ENCODE peak calls at places on chromosomes 13 and 19, in seven cellular contexts. V is nephron progenitor cell, H is heart right ventricle, P is lower leg skin, N is fibroblast of pulmonary artery, E is stromal cell of bone marrow, D is T-helper 2 cell. Q is an unnamed sample.
A peak's percentile ranks its signal among the peaks of the same experiment; 100 is the strongest.

GRCh38 chr19:49679832-49680472 is 2.9 kb downstream of the PRMT1 start:
- DNase-seq in P (no peak), V (no peak), E (no peak), H (no peak), D (no peak), N (no peak), Q (no peak)

GRCh38 chr19:7391218-7391670 is 42.5 kb downstream of the ARHGEF18 start:
- DNase-seq in N (peak; percentile 90), D (no peak), P (no peak), E (no peak), V (no peak), H (no peak), Q (no peak)

GRCh38 chr13:44302233-44302632 is 71.4 kb upstream of the SERP2 start:
- DNase-seq in N (peak; percentile 64), D (no peak), H (no peak), P (no peak), V (no peak), E (no peak), Q (no peak)

GRCh38 chr13:99992912-99993311 is 11.3 kb downstream of the ZIC2 start:
- DNase-seq in V (no peak), H (no peak), N (no peak), D (no peak), E (no peak), P (no peak), Q (no peak)

GRCh38 chr13:113814435-113814821 is 49.4 kb downstream of the GAS6 start:
- DNase-seq in E (no peak), P (no peak), H (no peak), D (no peak), V (no peak), N (peak; percentile 46), Q (no peak)

GRCh38 chr13:110396913-110397379 is 89.9 kb downstream of the COL4A2 start:
- DNase-seq in D (no peak), N (peak; percentile 100), V (no peak), H (peak; percentile 83), E (peak; percentile 100), P (peak; percentile 90), Q (no peak)

GRCh38 chr19:11612816-11613511 is 15.7 kb downstream of the ZNF627 start:
- DNase-seq in V (no peak), E (no peak), N (no peak), H (no peak), P (no peak), D (no peak), Q (no peak)

GRCh38 chr19:33569822-33570221 is 48.2 kb upstream of the PEPD start:
- DNase-seq in D (no peak), E (no peak), V (no peak), N (no peak), P (no peak), H (no peak), Q (peak; percentile 13)

GRCh38 chr19:34713262-34713637 is 20.8 kb upstream of the ZNF181 start:
- DNase-seq in V (no peak), N (no peak), E (no peak), P (no peak), H (no peak), D (no peak), Q (no peak)

GRCh38 chr19:12828494-12828893 is 5.9 kb downstream of the RTBDN start:
- DNase-seq in D (no peak), H (no peak), P (no peak), N (peak; percentile 29), V (peak; percentile 69), E (no peak), Q (no peak)

GRCh38 chr13:97743946-97744345 is 209.5 kb upstream of the IPO5 start:
- DNase-seq in P (no peak), H (no peak), V (no peak), N (peak; percentile 63), E (no peak), D (no peak), Q (no peak)

GRCh38 chr19:41304706-41305483 is 5.1 kb upstream of the CCDC97 start:
- DNase-seq in P (no peak), E (no peak), N (no peak), D (no peak), V (no peak), H (no peak), Q (peak; percentile 15)

GRCh38 chr19:8238251-8238650 is 29.1 kb downstream of the CERS4 start:
- DNase-seq in E (no peak), P (peak; percentile 66), V (no peak), D (no peak), N (no peak), H (peak; percentile 28), Q (no peak)

GRCh38 chr13:62653371-62653770 is 1237.7 kb upstream of the PCDH20 start:
- DNase-seq in E (no peak), N (no peak), V (no peak), H (no peak), P (no peak), D (no peak), Q (no peak)

Q was measured in natural killer cell treated with Interleukin-12 subunit alpha and Interleukin-12 subunit beta and Interleukin-15 and Interleukin-18, amount 100 ng/mL, for 72 hours.